ENCODE peak calls at places on chromosome 1, in five cellular contexts. One of them, this sample, is unnamed.

GRCh38 chr1:91585982-91586381 is 85.3 kb downstream of the CDC7 start:
- DNase-seq in spleen: no peak
- DNase-seq in glutamatergic neuron: no peak
- DNase-seq in fibroblast of mammary gland: no peak
- DNase-seq in esophagus muscularis mucosa: no peak
- DNase-seq in this sample: peak; percentile 40

GRCh38 chr1:224565186-224565585 is 50.9 kb upstream of the CNIH3 start:
- DNase-seq in glutamatergic neuron: no peak
- DNase-seq in spleen: no peak
- DNase-seq in esophagus muscularis mucosa: peak; percentile 77
- DNase-seq in fibroblast of mammary gland: peak; percentile 97
- DNase-seq in this sample: no peak

GRCh38 chr1:15177710-15178166 is 24.2 kb downstream of the TMEM51 start:
- DNase-seq in esophagus muscularis mucosa: no peak
- DNase-seq in fibroblast of mammary gland: no peak
- DNase-seq in spleen: no peak
- DNase-seq in glutamatergic neuron: no peak
- DNase-seq in this sample: no peak

GRCh38 chr1:183622884-183623785 is 12.4 kb downstream of the ARPC5 start:
- DNase-seq in fibroblast of mammary gland: peak; percentile 70
- DNase-seq in esophagus muscularis mucosa: no peak
- DNase-seq in spleen: no peak
- DNase-seq in glutamatergic neuron: peak; percentile 45
- DNase-seq in this sample: peak; percentile 34

GRCh38 chr1:227766653-227767277 is 31.5 kb downstream of the SNAP47 start:
- DNase-seq in spleen: peak; percentile 76
- DNase-seq in esophagus muscularis mucosa: no peak
- DNase-seq in glutamatergic neuron: no peak
- DNase-seq in fibroblast of mammary gland: no peak
- DNase-seq in this sample: no peak

GRCh38 chr1:160163612-160164011 is 12.2 kb downstream of the ATP1A4 start:
- DNase-seq in glutamatergic neuron: no peak
- DNase-seq in spleen: no peak
- DNase-seq in esophagus muscularis mucosa: no peak
- DNase-seq in fibroblast of mammary gland: no peak
- DNase-seq in this sample: no peak

GRCh38 chr1:201660931-201661822 is 122.2 kb downstream of the NAV1 start:
- DNase-seq in esophagus muscularis mucosa: no peak
- DNase-seq in glutamatergic neuron: no peak
- DNase-seq in spleen: no peak
- DNase-seq in fibroblast of mammary gland: peak; percentile 32
- DNase-seq in this sample: no peak

GRCh38 chr1:156319664-156320063 is 18.4 kb downstream of the CCT3 start:
- DNase-seq in fibroblast of mammary gland: peak; percentile 35
- DNase-seq in esophagus muscularis mucosa: no peak
- DNase-seq in spleen: no peak
- DNase-seq in glutamatergic neuron: no peak
- DNase-seq in this sample: no peak

GRCh38 chr1:116446686-116447085 is 73.6 kb downstream of the ATP1A1 start:
- DNase-seq in fibroblast of mammary gland: no peak
- DNase-seq in spleen: no peak
- DNase-seq in glutamatergic neuron: no peak
- DNase-seq in esophagus muscularis mucosa: no peak
- DNase-seq in this sample: no peak

GRCh38 chr1:72282271-72282656 is at the start of gene NEGR1:
- DNase-seq in spleen: peak; percentile 85
- DNase-seq in esophagus muscularis mucosa: peak; percentile 92
- DNase-seq in glutamatergic neuron: peak; percentile 60
- DNase-seq in fibroblast of mammary gland: peak; percentile 69
- DNase-seq in this sample: peak; percentile 57

GRCh38 chr1:164748253-164748899 is 189.4 kb downstream of the PBX1 start:
- DNase-seq in glutamatergic neuron: no peak
- DNase-seq in esophagus muscularis mucosa: no peak
- DNase-seq in fibroblast of mammary gland: peak; percentile 100
- DNase-seq in spleen: no peak
- DNase-seq in this sample: no peak

GRCh38 chr1:20250346-20250989 is 40.2 kb upstream of the VWA5B1 start:
- DNase-seq in glutamatergic neuron: no peak
- DNase-seq in spleen: no peak
- DNase-seq in fibroblast of mammary gland: peak; percentile 78
- DNase-seq in esophagus muscularis mucosa: no peak
- DNase-seq in this sample: no peak

GRCh38 chr1:68121536-68121935 is 71.1 kb upstream of the DIRAS3 start:
- DNase-seq in spleen: no peak
- DNase-seq in esophagus muscularis mucosa: peak; percentile 78
- DNase-seq in fibroblast of mammary gland: peak; percentile 91
- DNase-seq in glutamatergic neuron: no peak
- DNase-seq in this sample: no peak

GRCh38 chr1:95916616-95917015 is 682.6 kb downstream of the RWDD3 start:
- DNase-seq in glutamatergic neuron: no peak
- DNase-seq in esophagus muscularis mucosa: no peak
- DNase-seq in spleen: no peak
- DNase-seq in fibroblast of mammary gland: peak; percentile 28
- DNase-seq in this sample: no peak

GRCh38 chr1:3268281-3268680 is 186.2 kb upstream of the ARHGEF16 start:
- DNase-seq in spleen: no peak
- DNase-seq in glutamatergic neuron: no peak
- DNase-seq in fibroblast of mammary gland: no peak
- DNase-seq in esophagus muscularis mucosa: no peak
- DNase-seq in this sample: no peak

GRCh38 chr1:84303154-84303830 is 1.8 kb downstream of the SAMD13 start:
- DNase-seq in esophagus muscularis mucosa: no peak
- DNase-seq in glutamatergic neuron: no peak
- DNase-seq in spleen: no peak
- DNase-seq in fibroblast of mammary gland: no peak
- DNase-seq in this sample: no peak

GRCh38 chr1:179929955-179930798 is 24.4 kb upstream of the CEP350 start:
- DNase-seq in glutamatergic neuron: no peak
- DNase-seq in esophagus muscularis mucosa: no peak
- DNase-seq in fibroblast of mammary gland: no peak
- DNase-seq in spleen: no peak
- DNase-seq in this sample: no peak

GRCh38 chr1:14939527-14940284 is 213.8 kb upstream of the TMEM51 start:
- DNase-seq in fibroblast of mammary gland: peak; percentile 85
- DNase-seq in esophagus muscularis mucosa: no peak
- DNase-seq in spleen: no peak
- DNase-seq in glutamatergic neuron: no peak
- DNase-seq in this sample: no peak

GRCh38 chr1:31583995-31584868 is 7.9 kb downstream of the TINAGL1 start:
- DNase-seq in esophagus muscularis mucosa: no peak
- DNase-seq in glutamatergic neuron: no peak
- DNase-seq in fibroblast of mammary gland: peak; percentile 21
- DNase-seq in spleen: peak; percentile 85
- DNase-seq in this sample: no peak

GRCh38 chr1:166884040-166884642 is 8.1 kb upstream of the TADA1 start:
- DNase-seq in glutamatergic neuron: peak; percentile 81
- DNase-seq in spleen: peak; percentile 81
- DNase-seq in esophagus muscularis mucosa: no peak
- DNase-seq in fibroblast of mammary gland: peak; percentile 28
- DNase-seq in this sample: peak; percentile 81

GRCh38 chr1:158654570-158654969 is 31.9 kb downstream of the SPTA1 start:
- DNase-seq in glutamatergic neuron: no peak
- DNase-seq in fibroblast of mammary gland: no peak
- DNase-seq in esophagus muscularis mucosa: no peak
- DNase-seq in spleen: no peak
- DNase-seq in this sample: no peak

GRCh38 chr1:202571719-202572339 is 138.4 kb downstream of the SYT2 start:
- DNase-seq in esophagus muscularis mucosa: no peak
- DNase-seq in fibroblast of mammary gland: peak; percentile 61
- DNase-seq in spleen: no peak
- DNase-seq in glutamatergic neuron: no peak
- DNase-seq in this sample: no peak

GRCh38 chr1:65459397-65459768 is 38.9 kb downstream of the LEPR start:
- DNase-seq in spleen: no peak
- DNase-seq in fibroblast of mammary gland: peak; percentile 54
- DNase-seq in glutamatergic neuron: no peak
- DNase-seq in esophagus muscularis mucosa: no peak
- DNase-seq in this sample: no peak

GRCh38 chr1:89557954-89558353 is 33.3 kb downstream of the LRRC8B start:
- DNase-seq in fibroblast of mammary gland: no peak
- DNase-seq in esophagus muscularis mucosa: no peak
- DNase-seq in spleen: no peak
- DNase-seq in glutamatergic neuron: no peak
- DNase-seq in this sample: no peak

GRCh38 chr1:157415661-157416060 is 136.7 kb downstream of the FCRL5 start:
- DNase-seq in glutamatergic neuron: no peak
- DNase-seq in spleen: no peak
- DNase-seq in esophagus muscularis mucosa: peak; percentile 77
- DNase-seq in fibroblast of mammary gland: no peak
- DNase-seq in this sample: no peak

GRCh38 chr1:177922209-177922608 is 47.6 kb downstream of the SEC16B start:
- DNase-seq in spleen: no peak
- DNase-seq in fibroblast of mammary gland: no peak
- DNase-seq in esophagus muscularis mucosa: no peak
- DNase-seq in glutamatergic neuron: no peak
- DNase-seq in this sample: no peak

GRCh38 chr1:119674835-119675289 is 26.8 kb upstream of the ZNF697 start:
- DNase-seq in esophagus muscularis mucosa: no peak
- DNase-seq in fibroblast of mammary gland: peak; percentile 57
- DNase-seq in glutamatergic neuron: peak; percentile 41
- DNase-seq in spleen: no peak
- DNase-seq in this sample: no peak

GRCh38 chr1:111279144-111279543 is 11.5 kb upstream of the CHIA start:
- DNase-seq in spleen: no peak
- DNase-seq in glutamatergic neuron: no peak
- DNase-seq in esophagus muscularis mucosa: no peak
- DNase-seq in fibroblast of mammary gland: no peak
- DNase-seq in this sample: no peak

GRCh38 chr1:40140211-40140709 is 20.9 kb upstream of the RLF start:
- DNase-seq in fibroblast of mammary gland: no peak
- DNase-seq in glutamatergic neuron: no peak
- DNase-seq in spleen: no peak
- DNase-seq in esophagus muscularis mucosa: no peak
- DNase-seq in this sample: no peak

GRCh38 chr1:46221749-46222148 is 18.6 kb downstream of the LURAP1 start:
- DNase-seq in fibroblast of mammary gland: no peak
- DNase-seq in spleen: no peak
- DNase-seq in esophagus muscularis mucosa: no peak
- DNase-seq in glutamatergic neuron: peak; percentile 24
- DNase-seq in this sample: peak; percentile 50

GRCh38 chr1:94236630-94237290 is 624 bp downstream of the ARHGAP29 start:
- DNase-seq in fibroblast of mammary gland: peak; percentile 54
- DNase-seq in glutamatergic neuron: peak; percentile 21
- DNase-seq in esophagus muscularis mucosa: no peak
- DNase-seq in spleen: no peak
- DNase-seq in this sample: no peak

GRCh38 chr1:65531972-65532570 is 111.6 kb downstream of the LEPR start:
- DNase-seq in spleen: no peak
- DNase-seq in glutamatergic neuron: no peak
- DNase-seq in esophagus muscularis mucosa: no peak
- DNase-seq in fibroblast of mammary gland: no peak
- DNase-seq in this sample: no peak

DNA sequence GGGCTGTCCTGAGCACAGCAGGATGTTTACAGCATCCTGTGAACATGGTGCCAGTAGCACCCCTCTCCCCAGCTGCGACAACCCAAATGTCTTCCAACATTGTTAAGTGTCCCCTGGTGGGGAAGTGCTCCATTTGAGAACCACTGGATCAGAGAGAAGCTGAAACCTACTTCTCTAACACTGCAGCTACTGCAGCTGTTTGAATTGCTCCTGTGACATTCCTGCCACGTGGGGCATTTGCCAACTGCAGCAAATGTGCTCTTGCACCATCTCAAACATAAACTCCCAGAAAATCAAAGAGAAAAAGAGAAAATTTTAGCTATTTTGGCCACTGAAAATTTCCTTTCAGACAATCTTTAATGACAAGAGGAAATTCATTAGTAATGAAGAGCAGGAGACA is 11.0 kb downstream of the SLC2A5 start:
- DNase-seq in fibroblast of mammary gland: no peak
- DNase-seq in spleen: peak; percentile 12
- DNase-seq in glutamatergic neuron: no peak
- DNase-seq in esophagus muscularis mucosa: no peak
- DNase-seq in this sample: no peak
- TF ChIP-seq CTCF in fibroblast of mammary gland: no peak
- TF ChIP-seq CTCF in spleen: no peak
- TF ChIP-seq CTCF in glutamatergic neuron: no peak
- TF ChIP-seq CTCF in esophagus muscularis mucosa: peak; percentile 48
- TF ChIP-seq CTCF in this sample: no peak

GRCh38 chr1:74767490-74767889 is 34.5 kb downstream of the TYW3 start:
- DNase-seq in esophagus muscularis mucosa: no peak
- DNase-seq in spleen: no peak
- DNase-seq in fibroblast of mammary gland: peak; percentile 55
- DNase-seq in glutamatergic neuron: no peak
- DNase-seq in this sample: peak; percentile 4
- TF ChIP-seq CTCF in esophagus muscularis mucosa: no peak
- TF ChIP-seq CTCF in spleen: no peak
- TF ChIP-seq CTCF in fibroblast of mammary gland: peak; percentile 46
- TF ChIP-seq CTCF in glutamatergic neuron: peak; percentile 41
- TF ChIP-seq CTCF in this sample: peak; percentile 37

DNA sequence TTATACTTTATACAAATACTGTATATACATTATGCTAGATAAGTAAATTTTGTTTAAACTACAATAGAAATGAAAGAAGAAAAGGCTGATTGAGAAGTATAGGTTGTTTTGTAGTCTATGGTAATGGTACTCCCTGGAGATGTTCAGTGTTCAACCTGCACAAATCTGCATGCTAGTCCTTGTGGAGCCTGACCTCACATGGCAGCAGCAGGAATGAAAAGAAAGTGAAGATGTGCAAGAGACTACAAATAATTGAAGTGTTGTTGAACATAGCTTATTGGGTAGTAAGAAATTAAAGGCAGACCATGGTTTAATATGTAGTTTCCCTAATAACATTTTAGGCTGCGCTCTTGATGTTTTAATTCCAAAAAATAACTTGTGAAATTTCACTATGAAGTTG is 201.2 kb downstream of the TGFB2 start:
- DNase-seq in esophagus muscularis mucosa: no peak
- DNase-seq in spleen: no peak
- DNase-seq in glutamatergic neuron: no peak
- DNase-seq in fibroblast of mammary gland: peak; percentile 24
- DNase-seq in this sample: no peak
- TF ChIP-seq CTCF in esophagus muscularis mucosa: no peak
- TF ChIP-seq CTCF in spleen: no peak
- TF ChIP-seq CTCF in glutamatergic neuron: no peak
- TF ChIP-seq CTCF in fibroblast of mammary gland: peak; percentile 28
- TF ChIP-seq CTCF in this sample: no peak

DNA sequence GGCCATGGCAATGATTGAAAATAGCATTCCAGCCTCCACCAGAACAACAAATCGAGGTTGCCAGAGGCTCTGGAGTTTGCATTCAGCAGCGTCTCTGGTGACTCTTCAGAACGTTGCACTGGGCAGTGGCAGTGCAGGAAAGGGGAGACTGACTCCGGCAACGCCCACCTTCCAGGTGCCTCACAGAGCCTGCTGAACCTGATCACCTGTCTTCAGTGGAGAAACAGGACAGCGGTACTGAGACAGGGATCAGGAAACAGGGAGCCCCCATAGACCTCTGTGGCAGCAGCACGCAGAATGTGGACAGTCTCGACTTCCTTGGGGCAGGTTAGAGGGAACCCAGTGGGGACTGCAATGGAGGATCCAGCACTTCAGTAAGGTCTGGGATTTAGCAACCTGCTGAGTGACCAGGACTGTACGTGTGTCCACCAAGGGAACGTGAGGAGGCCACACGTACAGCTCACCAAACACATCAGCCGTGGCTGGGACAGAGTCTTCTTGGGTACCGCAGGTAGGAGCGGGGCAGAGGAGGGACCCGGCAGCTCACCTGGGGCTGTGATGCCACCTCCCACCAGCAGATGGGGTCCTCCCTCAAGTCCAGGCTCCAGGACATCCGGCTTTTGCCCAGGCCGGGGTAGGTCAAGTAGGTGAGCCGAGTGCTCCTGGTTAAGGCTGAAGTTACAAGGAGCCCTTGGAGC is 128.6 kb downstream of the PRDM2 start:
- DNase-seq in esophagus muscularis mucosa: no peak
- DNase-seq in fibroblast of mammary gland: peak; percentile 33
- DNase-seq in spleen: peak; percentile 76
- DNase-seq in glutamatergic neuron: peak; percentile 68
- DNase-seq in this sample: peak; percentile 68
- TF ChIP-seq CTCF in esophagus muscularis mucosa: peak; percentile 25
- TF ChIP-seq CTCF in fibroblast of mammary gland: peak; percentile 68
- TF ChIP-seq CTCF in spleen: peak; percentile 60
- TF ChIP-seq CTCF in glutamatergic neuron: peak; percentile 68
- TF ChIP-seq CTCF in this sample: peak; percentile 65